ENCODE peak calls at places on chromosomes 5 and 9, in four cellular contexts. J is fibroblast of lung, E is upper lobe of right lung, C is endothelial cell of umbilical vein. P is an unnamed sample.

GRCh38 chr9:35832814-35833213 is 3.8 kb downstream of the TMEM8B start:
- DNase-seq in J (no peak), E (no peak), C (no peak), P (no peak)

GRCh38 chr9:99811172-99811571 is 10.5 kb upstream of the NR4A3 start:
- DNase-seq in J (no peak), E (no peak), C (no peak), P (no peak)

GRCh38 chr9:138052322-138052615 is 174.7 kb downstream of the CACNA1B start:
- DNase-seq in J (no peak), E (peak; percentile 36), C (no peak), P (no peak)

GRCh38 chr5:158273035-158273434 is 414.1 kb upstream of the CLINT1 start:
- DNase-seq in J (no peak), E (no peak), C (no peak), P (no peak)

GRCh38 chr5:159071382-159071781 is 28.3 kb downstream of the EBF1 start:
- DNase-seq in J (no peak), E (no peak), C (no peak), P (no peak)

GRCh38 chr5:8068078-8068477 is 199.1 kb downstream of the MTRR start:
- DNase-seq in J (no peak), E (no peak), C (no peak), P (no peak)

GRCh38 chr5:179180921-179181645 is 120.9 kb downstream of the ZNF354C start:
- DNase-seq in J (no peak), E (no peak), C (no peak), P (no peak)

GRCh38 chr5:76801159-76801802 is 17.5 kb upstream of the F2RL1 start:
- DNase-seq in J (peak; percentile 95), E (no peak), C (peak; percentile 30), P (peak; percentile 88)

GRCh38 chr9:9352877-9353481 is 1259.8 kb downstream of the PTPRD start:
- DNase-seq in J (no peak), E (no peak), C (peak; percentile 1), P (no peak)

GRCh38 chr5:147286296-147286695 is 51.5 kb downstream of the STK32A start:
- DNase-seq in J (peak; percentile 81), E (no peak), C (no peak), P (no peak)

GRCh38 chr9:274101-274500 is 59.4 kb downstream of the DOCK8 start:
- DNase-seq in J (no peak), E (no peak), C (no peak), P (no peak)

GRCh38 chr5:39648539-39649200 is 223.9 kb upstream of the DAB2 start:
- DNase-seq in J (peak; percentile 51), E (no peak), C (peak; percentile 20), P (peak; percentile 9)

GRCh38 chr9:103410059-103410458 is 414.9 kb downstream of the CYLC2 start:
- DNase-seq in J (no peak), E (no peak), C (no peak), P (no peak)

GRCh38 chr9:89640391-89640790 is 35.6 kb downstream of the GADD45G start:
- DNase-seq in J (no peak), E (no peak), C (no peak), P (no peak)

GRCh38 chr5:34531736-34532135 is 124.4 kb upstream of the RAI14 start:
- DNase-seq in J (peak; percentile 95), E (no peak), C (no peak), P (no peak)

GRCh38 chr5:120604898-120605297 is 140.8 kb downstream of the PRR16 start:
- DNase-seq in J (peak; percentile 99), E (no peak), C (no peak), P (peak; percentile 50)

GRCh38 chr9:73643379-73644013 is 491.8 kb downstream of the ANXA1 start:
- DNase-seq in J (peak; percentile 89), E (no peak), C (no peak), P (no peak)

GRCh38 chr9:117394655-117395054 is 20.2 kb downstream of the ASTN2 start:
- DNase-seq in J (no peak), E (no peak), C (no peak), P (no peak)

GRCh38 chr5:115801984-115802383 is 14.5 kb downstream of the CDO1 start:
- DNase-seq in J (no peak), E (no peak), C (no peak), P (no peak)

GRCh38 chr9:129071526-129072131 is 9.3 kb upstream of the DOLPP1 start:
- DNase-seq in J (no peak), E (no peak), C (no peak), P (no peak)

GRCh38 chr9:68507098-68507795 is 33.4 kb downstream of the TMEM252 start:
- DNase-seq in J (no peak), E (no peak), C (peak; percentile 14), P (no peak)

GRCh38 chr5:178287091-178287790 is 54.6 kb upstream of the PHYKPL start:
- DNase-seq in J (no peak), E (no peak), C (no peak), P (no peak)

GRCh38 chr5:120808606-120809005 is 344.5 kb downstream of the PRR16 start:
- DNase-seq in J (peak; percentile 53), E (no peak), C (no peak), P (no peak)

GRCh38 chr9:83986223-83986622 is 5.6 kb downstream of the RMI1 start:
- DNase-seq in J (no peak), E (no peak), C (no peak), P (no peak)

GRCh38 chr5:77028631-77029375 is 1.4 kb upstream of the AGGF1 start:
- DNase-seq in J (no peak), E (no peak), C (no peak), P (no peak)

GRCh38 chr5:35183243-35183955 is 46.9 kb downstream of the PRLR start:
- DNase-seq in J (peak; percentile 39), E (no peak), C (peak; percentile 4), P (peak; percentile 44)

GRCh38 chr9:85716031-85716877 is 25.5 kb downstream of the AGTPBP1 start:
- DNase-seq in J (peak; percentile 6), E (no peak), C (no peak), P (no peak)

GRCh38 chr9:96555567-96556386 is 63.9 kb downstream of the CDC14B start:
- DNase-seq in J (peak; percentile 52), E (no peak), C (no peak), P (no peak)

GRCh38 chr5:137629646-137630045 is 106.2 kb downstream of the KLHL3 start:
- DNase-seq in J (peak; percentile 46), E (no peak), C (peak; percentile 60), P (no peak)

GRCh38 chr5:10590226-10591047 is 26.6 kb downstream of the ANKRD33B start:
- DNase-seq in J (peak; percentile 77), E (no peak), C (peak; percentile 97), P (peak; percentile 52)

GRCh38 chr9:75964431-75964830 is 74.0 kb downstream of the PCSK5 start:
- DNase-seq in J (peak; percentile 58), E (no peak), C (no peak), P (no peak)

GRCh38 chr5:87243161-87243877 is 24.4 kb upstream of the RASA1 start:
- DNase-seq in J (peak; percentile 63), E (no peak), C (peak; percentile 34), P (peak; percentile 25)

GRCh38 chr5:78806544-78806943 is 158.0 kb upstream of the LHFPL2 start:
- DNase-seq in J (peak; percentile 99), E (no peak), C (no peak), P (peak; percentile 74)

GRCh38 chr5:81427566-81427965 is 33.6 kb upstream of the ACOT12 start:
- DNase-seq in J (peak; percentile 32), E (no peak), C (no peak), P (no peak)

DNA sequence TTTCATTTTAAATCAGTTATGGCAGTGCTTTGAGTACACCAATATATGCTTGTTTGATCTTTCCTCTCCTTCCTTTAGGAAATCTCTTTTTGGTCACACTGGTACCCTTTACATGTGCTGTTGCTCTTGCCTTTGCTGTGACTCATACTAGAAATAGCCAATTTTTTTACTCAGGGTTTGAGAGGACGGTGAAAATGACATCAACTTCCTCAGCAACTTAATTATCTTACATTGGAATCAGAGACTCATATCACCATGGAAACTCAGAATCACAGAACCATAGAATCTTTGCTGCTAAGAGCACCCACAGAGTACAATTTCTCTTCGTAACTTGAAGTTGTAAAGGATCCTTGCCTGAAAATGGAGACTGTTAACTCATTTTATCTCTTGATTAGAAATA is 13.8 kb upstream of the ZNF300 start:
- DNase-seq in J (peak; percentile 74), E (no peak), C (peak; percentile 47), P (no peak)
- H3K9me3 ChIP-seq in J (no peaks in the 10 kb centered on the region), E (peaks cover 29% of the 10 kb centered on the region), C (no peaks in the 10 kb centered on the region), P (peaks cover 16% of the 10 kb centered on the region)

DNA sequence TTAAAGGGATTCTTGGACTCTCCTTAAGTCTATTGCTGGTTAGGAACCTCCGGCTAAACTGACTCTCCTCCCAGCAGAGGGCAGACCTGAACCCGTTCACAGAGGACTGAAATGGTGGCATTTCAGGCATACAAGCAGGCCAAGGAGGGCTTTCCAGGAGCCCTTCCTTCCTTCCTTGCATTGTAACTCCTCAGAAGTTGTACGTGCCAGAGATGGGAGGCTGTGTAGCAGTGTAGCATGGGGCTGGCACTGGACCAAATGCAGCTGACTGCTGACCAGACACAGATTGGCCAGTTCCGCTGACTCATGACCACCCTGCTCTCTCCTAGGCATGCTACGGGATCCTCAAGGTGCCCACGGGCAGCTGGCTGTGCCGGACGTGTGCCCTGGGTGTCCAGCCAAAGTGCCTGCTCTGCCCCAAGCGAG is 36.4 kb downstream of the JADE2 start:
- DNase-seq in J (peak; percentile 85), E (no peak), C (peak; percentile 98), P (peak; percentile 74)
- H3K36me3 ChIP-seq in J (peaks cover 27% of the 10 kb centered on the region), E (peaks cover 85% of the 10 kb centered on the region), C (no peaks in the 10 kb centered on the region), P (peaks cover 83% of the 10 kb centered on the region)

GRCh38 chr5:160702856-160703453 is 149.1 kb downstream of the ATP10B start:
- DNase-seq in J (no peak), E (no peak), C (no peak), P (no peak)
- H3K27me3 ChIP-seq in J (no peaks in the 10 kb centered on the region), E (no peaks in the 10 kb centered on the region), C (no peaks in the 10 kb centered on the region), P (no peaks in the 10 kb centered on the region)

DNA sequence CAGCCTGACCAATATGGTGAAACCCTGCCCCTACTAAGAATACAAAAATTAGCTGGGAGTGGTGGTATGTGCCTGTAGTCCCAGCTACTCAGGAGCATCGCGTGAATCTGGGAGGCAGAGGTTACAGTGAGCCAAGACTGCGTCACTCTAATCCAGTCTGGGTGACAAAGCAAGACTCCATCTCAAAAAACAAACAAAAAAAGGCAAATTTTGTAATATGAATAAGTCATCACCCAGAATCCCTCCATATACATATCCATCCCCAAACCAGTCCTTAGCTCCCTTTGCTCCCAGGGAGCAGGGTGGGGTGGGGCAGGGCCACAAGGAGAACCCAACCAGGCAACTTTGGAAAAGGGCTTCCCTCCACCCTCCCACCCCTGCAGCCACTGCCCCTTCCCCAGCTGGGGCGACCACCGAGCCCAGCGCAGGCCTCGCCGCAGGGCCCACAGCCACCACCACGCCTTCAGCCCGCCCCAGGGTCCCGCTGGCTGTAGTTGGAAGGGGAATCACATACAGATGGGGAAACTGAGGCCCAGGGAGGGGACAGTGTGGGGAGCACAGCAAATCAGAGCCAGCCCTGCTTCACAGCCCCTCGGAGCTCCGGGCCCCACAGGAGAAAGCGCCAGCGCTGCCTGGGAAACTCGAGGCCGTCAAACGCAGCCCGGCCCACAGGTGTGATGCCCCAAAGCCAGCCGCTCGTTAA is 7.8 kb downstream of the NOTCH1 start:
- DNase-seq in J (no peak), E (no peak), C (no peak), P (no peak)
- H3K9me3 ChIP-seq in J (no peaks in the 10 kb centered on the region), E (no peaks in the 10 kb centered on the region), C (no peaks in the 10 kb centered on the region), P (no peaks in the 10 kb centered on the region)

DNA sequence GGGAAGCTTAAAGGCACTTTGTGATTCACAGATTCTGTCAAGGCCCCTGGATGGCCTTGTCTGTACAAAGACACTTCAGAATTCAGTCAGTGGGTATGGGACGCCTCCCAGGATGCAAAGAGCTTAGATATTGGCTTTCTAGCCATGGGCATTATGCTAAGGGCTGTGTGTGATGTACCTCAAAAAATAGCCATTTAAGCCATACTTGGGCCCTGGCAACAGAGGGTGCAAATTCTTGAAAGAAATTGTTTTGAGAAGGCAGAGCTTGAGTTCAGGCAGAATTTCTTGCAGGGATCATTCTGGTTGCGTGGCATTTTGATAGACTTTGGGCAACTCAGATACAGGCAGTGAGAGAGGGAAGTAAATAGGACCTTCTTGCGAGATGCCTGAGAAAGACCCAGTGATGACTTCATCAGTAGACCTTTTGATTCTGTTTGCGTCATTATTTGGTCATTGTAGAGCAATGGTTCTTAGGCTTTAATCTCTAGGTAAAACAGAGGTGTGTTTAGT is 3.9 kb downstream of the CYFIP2 start:
- DNase-seq in J (no peak), E (no peak), C (no peak), P (no peak)
- H3K36me3 ChIP-seq in J (no peaks in the 10 kb centered on the region), E (no peaks in the 10 kb centered on the region), C (no peaks in the 10 kb centered on the region), P (no peaks in the 10 kb centered on the region)